ENCODE peak calls at places on chromosome 20, in nine cellular contexts. H, Z, K, S, X, D, L, I and W are unnamed samples.
A peak's percentile ranks its signal among the peaks of the same experiment; 100 is the strongest.

GRCh38 chr20:3744806-3745685 is 12.6 kb downstream of the HSPA12B start:
- DNase-seq in S (peak; percentile 69), K (no peak), I (peak; percentile 68), X (peak; percentile 68), Z (peak; percentile 83), H (peak; percentile 3), L (peak; percentile 80), D (peak; percentile 76), W (no peak)

GRCh38 chr20:16573011-16573965 is at the start of gene KIF16B:
- DNase-seq in Z (peak; percentile 89), X (peak; percentile 83), H (peak; percentile 88), I (peak; percentile 73), K (peak; percentile 24), L (peak; percentile 97), S (peak; percentile 88), D (peak; percentile 88), W (peak; percentile 47)

GRCh38 chr20:43571310-43571709 is 12.5 kb downstream of the SGK2 start:
- DNase-seq in X (no peak), Z (no peak), D (no peak), I (no peak), H (no peak), K (no peak), S (no peak), L (no peak), W (no peak)

GRCh38 chr20:20009784-20010253 is 7.3 kb upstream of the NAA20 start:
- DNase-seq in X (peak; percentile 32), S (no peak), L (peak; percentile 10), H (no peak), K (no peak), I (no peak), D (no peak), Z (no peak), W (no peak)

GRCh38 chr20:26216025-26216424 is 519.4 kb upstream of the ZNF337 start:
- DNase-seq in Z (no peak), L (no peak), H (no peak), I (no peak), X (no peak), K (no peak), S (no peak), D (no peak), W (no peak)

GRCh38 chr20:11195169-11195568 is 521.4 kb upstream of the JAG1 start:
- DNase-seq in S (no peak), D (no peak), K (no peak), L (no peak), I (no peak), H (no peak), Z (no peak), X (no peak), W (peak; percentile 56)

GRCh38 chr20:18747090-18747489 is 66.5 kb upstream of the SCP2D1 start:
- DNase-seq in S (no peak), Z (no peak), K (no peak), X (no peak), D (no peak), L (no peak), H (no peak), I (no peak), W (no peak)

GRCh38 chr20:57714409-57715267 is 4.8 kb upstream of the PMEPA1 start:
- DNase-seq in S (no peak), I (peak; percentile 71), X (no peak), K (no peak), D (no peak), H (no peak), L (no peak), Z (no peak), W (no peak)

GRCh38 chr20:44350567-44350966 is 4.9 kb upstream of the HNF4A start:
- DNase-seq in K (no peak), Z (no peak), X (no peak), L (no peak), D (no peak), I (no peak), H (no peak), S (no peak), W (no peak)

GRCh38 chr20:60389441-60389840 is 431.2 kb downstream of the CDH26 start:
- DNase-seq in I (no peak), S (no peak), D (no peak), K (no peak), X (no peak), Z (no peak), L (no peak), H (no peak), W (no peak)

GRCh38 chr20:14208956-14209355 is 128.5 kb downstream of the FLRT3 start:
- DNase-seq in S (no peak), X (no peak), L (no peak), K (no peak), H (no peak), D (no peak), Z (no peak), I (no peak), W (no peak)

GRCh38 chr20:18003897-18004296 is 35.1 kb downstream of the MGME1 start:
- DNase-seq in L (no peak), X (no peak), H (no peak), Z (no peak), D (no peak), K (no peak), S (no peak), I (no peak), W (no peak)

GRCh38 chr20:53884859-53885654 is 185.3 kb downstream of the BCAS1 start:
- DNase-seq in H (no peak), Z (no peak), S (peak; percentile 43), D (peak; percentile 63), X (no peak), I (no peak), L (no peak), K (no peak), W (no peak)

GRCh38 chr20:59676126-59676876 is 72.0 kb downstream of the PHACTR3 start:
- DNase-seq in I (no peak), H (no peak), Z (no peak), K (no peak), X (no peak), L (no peak), D (no peak), S (no peak), W (peak; percentile 47)

GRCh38 chr20:62642666-62643520 is 590 bp downstream of the SLCO4A1 start:
- DNase-seq in I (no peak), H (no peak), L (no peak), Z (peak; percentile 48), S (peak; percentile 62), K (no peak), X (no peak), D (peak; percentile 63), W (peak; percentile 41)

GRCh38 chr20:32570401-32571190 is 14.5 kb downstream of the NOL4L start:
- DNase-seq in D (no peak), H (no peak), L (no peak), X (no peak), S (no peak), Z (no peak), K (no peak), I (no peak), W (peak; percentile 18)

GRCh38 chr20:35134472-35134871 is 12.7 kb downstream of the EDEM2 start:
- DNase-seq in D (no peak), I (no peak), H (no peak), X (no peak), Z (no peak), K (no peak), L (no peak), S (no peak), W (no peak)

GRCh38 chr20:326645-327031 is 1.3 kb downstream of the SOX12 start:
- DNase-seq in X (no peak), D (no peak), S (no peak), I (no peak), Z (peak; percentile 55), K (no peak), L (peak; percentile 57), H (no peak), W (peak; percentile 12)

GRCh38 chr20:58344741-58345140 is 35.2 kb downstream of the RAB22A start:
- DNase-seq in I (peak; percentile 59), D (no peak), S (no peak), X (no peak), K (no peak), Z (no peak), L (no peak), H (no peak), W (no peak)

GRCh38 chr20:6525447-6526303 is 241.8 kb upstream of the BMP2 start:
- DNase-seq in L (no peak), I (peak; percentile 80), D (no peak), X (no peak), S (no peak), H (no peak), K (no peak), Z (no peak), W (no peak)

GRCh38 chr20:23088891-23089290 is 2.8 kb upstream of the CD93 start:
- DNase-seq in I (no peak), D (no peak), H (no peak), Z (no peak), S (no peak), X (no peak), L (no peak), K (no peak), W (no peak)

GRCh38 chr20:5041433-5041832 is 40.1 kb upstream of the SLC23A2 start:
- DNase-seq in Z (no peak), S (no peak), K (no peak), I (no peak), D (no peak), X (no peak), H (peak; percentile 9), L (no peak), W (no peak)

GRCh38 chr20:58645277-58645968 is 5.7 kb upstream of the STX16 start:
- DNase-seq in S (no peak), H (no peak), K (no peak), X (no peak), D (peak; percentile 2), Z (no peak), L (no peak), I (peak; percentile 86), W (no peak)

GRCh38 chr20:7579888-7580287 is 360.4 kb downstream of the HAO1 start:
- DNase-seq in L (no peak), D (no peak), Z (no peak), H (no peak), X (no peak), K (no peak), S (no peak), I (no peak), W (no peak)

GRCh38 chr20:50274570-50275430 is 84.2 kb downstream of the CEBPB start:
- DNase-seq in X (no peak), K (no peak), I (no peak), L (no peak), Z (no peak), D (no peak), S (no peak), H (no peak), W (no peak)

GRCh38 chr20:24403410-24403809 is 66.0 kb upstream of the SYNDIG1 start:
- DNase-seq in H (no peak), S (no peak), D (no peak), K (no peak), L (no peak), Z (no peak), X (no peak), I (no peak), W (no peak)

GRCh38 chr20:63357921-63358905 is 2.9 kb downstream of the CHRNA4 start:
- DNase-seq in K (no peak), H (no peak), D (no peak), Z (peak; percentile 85), S (no peak), I (no peak), X (peak; percentile 91), L (no peak), W (peak; percentile 94)

GRCh38 chr20:44662256-44662655 is 10.8 kb upstream of the ADA start:
- DNase-seq in D (no peak), S (no peak), X (no peak), L (no peak), K (no peak), Z (no peak), I (no peak), H (no peak), W (no peak)

GRCh38 chr20:38728911-38729642 is 4.8 kb downstream of the SLC32A1 start:
- DNase-seq in Z (no peak), D (peak; percentile 27), S (no peak), H (no peak), K (peak; percentile 66), L (peak; percentile 34), I (no peak), X (peak; percentile 55), W (peak; percentile 32)

GRCh38 chr20:24465730-24466129 is 3.7 kb upstream of the SYNDIG1 start:
- DNase-seq in Z (no peak), S (no peak), L (no peak), H (no peak), X (no peak), I (peak; percentile 3), K (no peak), D (no peak), W (no peak)

GRCh38 chr20:35215066-35215956 is 11.2 kb upstream of the MMP24 start:
- DNase-seq in Z (no peak), X (no peak), S (no peak), I (peak; percentile 95), H (peak; percentile 15), K (no peak), L (no peak), D (no peak), W (no peak)